ENCODE peak calls at places on chromosomes 2 and 18, in seven cellular contexts. F, X, W, L, K, Y and Z are unnamed samples. For H3K4me1 and H3K36me3, the result is how much of the 10 kb centered on the place peaks cover.

GRCh38 chr18:76262956-76263955 is 231.8 kb downstream of the ZNF516 start:
- DNase-seq in Y (no peak), X (no peak), W (peak), F (no peak), L (no peak), K (no peak), Z (no peak)

GRCh38 chr2:36357506-36358316 is 2.1 kb downstream of the CRIM1 start:
- DNase-seq in X (peak), W (peak), L (peak), K (peak), Y (no peak), F (peak), Z (peak)

GRCh38 chr2:8223731-8224678 is 457.9 kb upstream of the ID2 start:
- DNase-seq in K (no peak), L (no peak), F (no peak), Y (no peak), X (no peak), W (no peak), Z (no peak)

GRCh38 chr2:30385327-30385726 is 61.7 kb upstream of the LCLAT1 start:
- DNase-seq in K (no peak), X (no peak), W (no peak), F (peak), Y (no peak), L (no peak), Z (peak)

GRCh38 chr18:66511810-66512209 is 92.1 kb downstream of the CDH19 start:
- DNase-seq in F (no peak), K (no peak), L (no peak), W (no peak), X (no peak), Y (no peak), Z (no peak)

GRCh38 chr2:215692387-215693079 is 256.7 kb upstream of the FN1 start:
- DNase-seq in Y (no peak), F (peak), L (peak), W (no peak), K (no peak), X (no peak), Z (no peak)

GRCh38 chr2:32464441-32464840 is 107.6 kb downstream of the BIRC6 start:
- DNase-seq in F (peak), X (no peak), Y (no peak), W (no peak), L (no peak), K (no peak), Z (no peak)

GRCh38 chr2:173199303-173199702 is 123.7 kb downstream of the MAP3K20 start:
- DNase-seq in L (no peak), X (no peak), W (no peak), F (no peak), Y (no peak), K (no peak), Z (no peak)

GRCh38 chr2:63697160-63697559 is 108.4 kb downstream of the MDH1 start:
- DNase-seq in X (no peak), K (no peak), W (no peak), Y (no peak), F (no peak), L (no peak), Z (no peak)

GRCh38 chr18:69947361-69948106 is at the start of gene CD226:
- DNase-seq in X (no peak), Y (no peak), L (no peak), W (no peak), K (no peak), F (no peak), Z (no peak)

GRCh38 chr2:241958818-241959545 is 89.5 kb downstream of the RTP5 start:
- DNase-seq in X (no peak), W (no peak), Y (no peak), K (peak), L (no peak), F (no peak), Z (no peak)

GRCh38 chr2:151388011-151388410 is 21.7 kb upstream of the RIF1 start:
- DNase-seq in X (no peak), F (no peak), L (no peak), K (no peak), W (no peak), Y (no peak), Z (no peak)

GRCh38 chr2:111202266-111203040 is 81.7 kb downstream of the BCL2L11 start:
- DNase-seq in Y (no peak), K (no peak), W (no peak), X (no peak), L (no peak), F (peak), Z (no peak)

GRCh38 chr2:134522856-134523460 is 195.8 kb downstream of the TMEM163 start:
- DNase-seq in F (no peak), K (no peak), L (no peak), W (no peak), X (no peak), Y (no peak), Z (no peak)

GRCh38 chr18:22980394-22980793 is 47.3 kb downstream of the RBBP8 start:
- DNase-seq in X (no peak), W (no peak), Y (no peak), K (no peak), F (no peak), L (no peak), Z (no peak)

GRCh38 chr2:241896746-241897201 is 27.2 kb downstream of the RTP5 start:
- DNase-seq in X (peak), L (no peak), Y (peak), K (peak), W (peak), F (no peak), Z (no peak)

GRCh38 chr2:71481111-71481510 is 27.8 kb downstream of the DYSF start:
- DNase-seq in F (no peak), W (no peak), L (no peak), Y (no peak), K (peak), X (no peak), Z (no peak)
- H3K4me1 ChIP-seq in F (under half), W (under half), L (under half), Y (under half), K (under half), X (under half), Z (under half)

GRCh38 chr2:203678971-203679370 is 27.5 kb upstream of the CD28 start:
- DNase-seq in Y (no peak), F (peak), X (no peak), K (no peak), L (no peak), W (no peak), Z (no peak)

GRCh38 chr2:203671876-203672275 is 34.6 kb upstream of the CD28 start:
- DNase-seq in Y (no peak), F (no peak), X (no peak), K (no peak), W (no peak), L (no peak), Z (no peak)

GRCh38 chr2:203672856-203673255 is 33.6 kb upstream of the CD28 start:
- DNase-seq in Y (no peak), K (no peak), X (no peak), L (no peak), F (no peak), W (no peak), Z (no peak)

GRCh38 chr2:203673933-203674332 is 32.5 kb upstream of the CD28 start:
- DNase-seq in K (no peak), Y (no peak), X (no peak), L (no peak), F (no peak), W (no peak), Z (no peak)

GRCh38 chr2:203675086-203675485 is 31.4 kb upstream of the CD28 start:
- DNase-seq in K (no peak), Y (no peak), F (peak), X (no peak), W (no peak), L (no peak), Z (no peak)
- TF ChIP-seq POLR2A in K (no peak), Y (no peak), F (no peak), X (no peak), W (no peak), L (no peak), Z (no peak)

DNA sequence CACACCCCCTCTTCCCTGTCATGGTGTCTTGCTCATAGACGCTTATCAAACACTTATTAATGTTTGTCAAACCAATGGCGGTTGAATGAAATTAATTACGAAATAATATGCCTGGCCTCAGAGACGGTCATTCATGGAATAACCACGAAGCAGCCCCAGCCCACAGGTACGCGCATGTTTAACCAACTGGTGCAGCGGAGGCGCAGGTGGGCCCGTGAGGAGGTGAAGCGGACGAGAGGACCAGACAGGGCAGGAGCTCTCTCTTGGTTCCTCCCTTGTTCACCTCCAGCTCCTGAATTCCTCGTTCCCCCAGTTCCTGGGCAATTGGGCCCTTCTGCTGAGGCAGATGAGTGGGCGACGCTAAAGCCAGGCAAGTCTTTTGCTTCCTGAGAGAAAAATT is 169.8 kb downstream of the TNS1 start:
- DNase-seq in L (no peak), W (no peak), Y (no peak), K (no peak), F (no peak), X (no peak), Z (no peak)
- H3K36me3 ChIP-seq in L (under half), W (under half), Y (half or more), K (under half), F (half or more), X (under half), Z (half or more)

DNA sequence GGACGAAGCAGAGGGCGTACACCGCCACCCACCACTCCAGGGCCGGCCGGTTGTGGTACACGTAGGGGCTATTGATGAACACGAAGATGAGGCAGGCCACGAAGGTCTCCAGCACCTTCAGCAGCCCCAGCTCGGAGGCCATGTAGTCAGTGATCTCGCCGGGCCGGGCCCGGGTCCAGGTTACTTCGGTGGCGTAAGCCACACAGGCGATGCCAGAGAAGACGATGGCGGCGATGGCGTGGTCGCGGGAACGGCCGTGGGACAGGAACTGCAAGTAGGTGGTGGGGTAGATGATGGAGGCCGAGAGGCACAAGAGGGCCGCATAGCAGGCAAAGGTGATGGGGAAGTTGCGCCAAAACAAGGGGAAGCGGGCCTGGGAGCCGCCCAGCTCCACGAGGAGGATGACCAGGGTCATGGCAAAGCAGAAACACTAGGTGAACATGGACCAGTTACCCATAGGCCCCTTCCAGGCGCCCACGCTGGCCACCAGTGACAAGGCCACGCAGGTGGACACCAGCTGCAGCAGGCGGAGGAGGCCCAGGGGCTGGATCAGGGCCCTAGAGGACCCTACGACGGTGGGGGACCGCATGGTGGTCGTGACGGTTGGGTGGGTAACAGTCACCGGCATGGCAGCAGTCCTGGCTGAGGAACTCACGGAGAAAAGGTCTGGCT is 128.4 kb upstream of the FAM98A start:
- DNase-seq in W (no peak), K (no peak), L (no peak), Y (no peak), F (no peak), X (no peak), Z (no peak)
- H3K4me1 ChIP-seq in W (under half), K (under half), L (under half), Y (under half), F (under half), X (under half), Z (under half)

DNA sequence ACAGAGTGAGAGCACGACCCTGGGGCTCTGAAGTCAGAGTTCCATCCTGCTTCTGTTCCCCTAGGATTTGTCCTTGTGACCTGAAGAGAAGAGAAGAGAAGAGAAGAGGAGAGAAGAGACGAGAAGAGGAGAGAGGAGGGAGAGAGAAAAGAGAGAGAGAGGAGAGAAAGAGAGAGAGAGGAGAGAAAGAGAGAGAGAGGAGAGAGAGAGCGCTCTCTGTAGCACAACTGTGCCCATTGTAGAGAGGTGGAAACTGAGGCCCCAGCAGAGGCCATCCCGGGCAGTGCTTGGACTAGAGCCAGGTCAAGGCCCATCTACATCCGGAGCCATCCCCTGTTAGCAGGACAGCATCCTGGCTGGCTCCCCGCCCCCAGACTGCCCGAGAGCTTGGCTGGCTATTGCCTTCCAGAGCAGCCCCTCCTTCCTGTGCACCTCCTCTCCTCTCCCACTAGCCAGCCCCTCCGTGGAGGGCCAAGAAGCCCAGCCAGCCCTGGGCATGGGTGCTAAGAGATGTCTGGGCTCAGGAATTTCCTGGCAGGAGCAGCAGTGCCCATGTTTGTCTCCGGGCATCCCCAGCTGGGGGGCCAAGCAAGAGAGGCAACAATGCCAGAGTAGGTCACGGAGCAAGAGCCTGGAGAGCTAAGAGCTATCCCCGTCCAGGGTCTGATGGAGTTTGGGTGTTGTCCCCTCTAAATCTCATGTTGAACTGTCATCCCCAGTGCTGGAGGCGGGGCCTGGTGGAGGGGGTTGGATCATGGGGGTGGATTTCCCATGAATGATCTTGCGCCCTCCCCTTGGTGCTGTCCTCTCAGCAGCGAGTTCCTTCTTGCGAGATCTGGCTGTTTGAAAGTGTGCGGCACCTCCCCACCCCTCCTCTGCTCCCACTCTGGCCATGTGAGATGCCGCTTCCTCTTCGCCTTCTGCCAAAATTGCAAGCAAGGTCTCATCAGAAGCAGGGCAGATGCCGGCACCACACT is 18.2 kb upstream of the GPR55 start:
- DNase-seq in Y (peak), X (no peak), L (no peak), F (no peak), K (no peak), W (no peak), Z (no peak)
- TF ChIP-seq POLR2A in Y (no peak), X (no peak), L (no peak), F (no peak), K (no peak), W (no peak), Z (no peak)

GRCh38 chr2:74077636-74078035 is 70.1 kb downstream of the BOLA3 start:
- DNase-seq in Y (no peak), W (no peak), L (no peak), F (no peak), K (no peak), X (no peak), Z (no peak)
- H3K36me3 ChIP-seq in Y (under half), W (under half), L (half or more), F (under half), K (under half), X (under half), Z (under half)

GRCh38 chr2:86512922-86513321 is 50.3 kb downstream of the CHMP3 start:
- DNase-seq in X (no peak), L (no peak), Y (no peak), W (no peak), F (no peak), K (no peak), Z (no peak)
- H3K4me1 ChIP-seq in X (under half), L (under half), Y (under half), W (under half), F (under half), K (under half), Z (under half)

DNA sequence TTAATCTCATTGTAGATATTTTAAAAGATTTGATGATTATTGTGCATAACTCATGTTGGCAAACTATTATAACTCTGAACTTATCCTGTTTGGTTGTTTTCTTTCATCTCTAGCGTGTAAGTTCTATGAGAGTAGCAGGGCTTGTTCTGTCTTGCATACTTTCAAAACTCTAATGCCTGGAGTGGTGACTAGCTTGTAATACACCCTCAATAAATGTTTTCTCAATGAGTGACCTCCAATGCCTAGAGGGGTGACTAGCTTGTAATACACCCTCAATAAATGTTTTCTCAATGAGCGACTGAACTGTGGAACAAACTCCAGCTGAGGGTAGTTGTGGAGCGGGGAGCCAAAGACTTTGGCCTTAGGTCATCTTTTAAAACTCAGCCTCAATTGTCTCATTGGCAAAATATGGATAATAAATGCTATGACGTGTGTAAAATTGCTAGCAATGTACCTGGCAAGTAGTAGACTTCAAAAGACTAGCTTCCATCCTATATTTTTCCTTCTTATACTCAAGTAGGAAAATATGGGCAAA is 1.8 kb downstream of the GPD2 start:
- DNase-seq in Y (no peak), X (no peak), F (no peak), K (no peak), W (no peak), L (no peak), Z (no peak)
- TF ChIP-seq POLR2A in Y (no peak), X (no peak), F (no peak), K (no peak), W (no peak), L (no peak), Z (no peak)

GRCh38 chr2:199946196-199946595 is 9.1 kb downstream of the TYW5 start:
- DNase-seq in F (no peak), W (no peak), X (no peak), L (no peak), K (no peak), Y (no peak), Z (no peak)

GRCh38 chr2:199936554-199936953 is 18.7 kb downstream of the TYW5 start:
- DNase-seq in Y (no peak), F (no peak), X (no peak), L (no peak), K (no peak), W (no peak), Z (no peak)

GRCh38 chr2:199943373-199943772 is 11.9 kb downstream of the TYW5 start:
- DNase-seq in W (no peak), K (no peak), L (no peak), F (no peak), Y (no peak), X (no peak), Z (no peak)

GRCh38 chr2:199940373-199940772 is 14.9 kb downstream of the TYW5 start:
- DNase-seq in X (no peak), K (no peak), L (peak), F (peak), W (no peak), Y (no peak), Z (no peak)
- H3K36me3 ChIP-seq in X (under half), K (under half), L (half or more), F (under half), W (under half), Y (half or more), Z (under half)